ENCODE peak calls at places on chromosomes 13 and 19, in seven cellular contexts. T is HFF-Myc, M is neural crest cell, W is colonic mucosa, S is lower lobe of right lung, F is Caco-2, D is ascending aorta. G is an unnamed sample.

GRCh38 chr19:2523630-2524311 is 47.8 kb downstream of the GADD45B start:
- DNase-seq in T (no peak), M (no peak), W (no peak), S (no peak), F (no peak), D (peak), G (no peak)

GRCh38 chr19:3073159-3073563 is 10.9 kb upstream of the TLE5 start:
- DNase-seq in T (peak), M (no peak), W (peak), S (no peak), F (no peak), D (no peak), G (peak)

GRCh38 chr13:25232937-25233515 is 54.3 kb downstream of the MTMR6 start:
- DNase-seq in T (peak), M (no peak), W (no peak), S (no peak), F (peak), D (no peak), G (peak)

GRCh38 chr19:13804830-13805683 is 9.8 kb downstream of the ZSWIM4 start:
- DNase-seq in T (no peak), M (no peak), W (no peak), S (peak), F (peak), D (no peak), G (no peak)

GRCh38 chr13:40624338-40624737 is 42.1 kb downstream of the FOXO1 start:
- DNase-seq in T (no peak), M (no peak), W (no peak), S (no peak), F (no peak), D (no peak), G (no peak)

GRCh38 chr13:37531054-37531453 is 67.5 kb downstream of the POSTN start:
- DNase-seq in T (no peak), M (no peak), W (no peak), S (no peak), F (no peak), D (no peak), G (no peak)

GRCh38 chr19:30711296-30711695 is 339.1 kb downstream of the ZNF536 start:
- DNase-seq in T (no peak), M (no peak), W (no peak), S (no peak), F (no peak), D (no peak), G (no peak)

GRCh38 chr13:36628986-36629385 is 44.8 kb upstream of the SERTM1 start:
- DNase-seq in T (no peak), M (no peak), W (no peak), S (no peak), F (no peak), D (no peak), G (no peak)

GRCh38 chr13:109767023-109767422 is 19.4 kb downstream of the IRS2 start:
- DNase-seq in T (no peak), M (no peak), W (no peak), S (no peak), F (no peak), D (no peak), G (no peak)

GRCh38 chr13:109762791-109763190 is 23.6 kb downstream of the IRS2 start:
- DNase-seq in T (no peak), M (no peak), W (no peak), S (no peak), F (no peak), D (no peak), G (no peak)

GRCh38 chr13:109764045-109764444 is 22.3 kb downstream of the IRS2 start:
- DNase-seq in T (no peak), M (no peak), W (no peak), S (no peak), F (no peak), D (no peak), G (no peak)

GRCh38 chr13:109761695-109762094 is 24.7 kb downstream of the IRS2 start:
- DNase-seq in T (no peak), M (no peak), W (no peak), S (no peak), F (no peak), D (no peak), G (no peak)

DNA sequence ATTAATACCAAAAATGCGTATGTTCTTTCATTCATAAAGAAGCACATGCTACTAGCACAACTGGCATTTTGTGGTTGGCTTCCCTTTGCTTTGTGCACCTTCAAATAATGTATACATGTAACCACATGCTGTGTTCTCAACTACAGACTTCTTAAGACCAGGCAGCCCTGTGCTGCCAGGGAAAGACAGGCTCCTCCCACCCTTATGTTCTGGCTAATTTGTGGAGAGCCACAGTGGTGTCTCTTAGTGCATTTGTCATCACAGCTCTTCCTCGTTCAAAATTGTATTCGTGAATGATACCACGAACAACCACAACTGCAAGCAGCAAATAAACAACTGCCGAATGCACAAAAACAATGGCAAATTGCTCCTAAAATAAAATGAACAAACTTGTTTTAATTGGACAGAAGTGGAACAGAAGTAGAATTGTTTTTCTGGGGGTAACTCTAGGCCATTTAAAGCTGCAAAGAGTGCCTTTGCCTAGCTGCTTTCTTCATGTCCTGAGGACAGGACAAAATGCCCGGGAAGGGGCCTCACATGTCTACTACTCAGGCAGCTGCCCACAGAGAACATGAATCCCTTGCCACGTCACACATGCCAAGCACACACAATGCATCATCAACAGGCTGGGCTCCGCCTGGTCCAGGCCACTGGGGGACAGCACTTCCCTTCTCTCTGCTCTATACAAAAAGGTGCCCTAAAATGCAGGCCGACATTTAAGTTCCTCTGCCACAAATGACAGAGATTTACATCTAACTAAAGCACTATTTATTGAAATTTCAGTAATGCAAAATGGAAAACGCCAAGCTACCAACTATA is 21.7 kb downstream of the IRS2 start:
- DNase-seq in T (no peak), M (no peak), W (no peak), S (no peak), F (no peak), D (no peak), G (no peak)
- TF ChIP-seq CTCF in T (peak), M (no peak), W (no peak), S (peak), F (no peak), D (no peak), G (peak)

GRCh38 chr13:50406831-50407230 is 391.6 kb downstream of the KCNRG start:
- DNase-seq in T (no peak), M (no peak), W (no peak), S (no peak), F (no peak), D (no peak), G (no peak)
- TF ChIP-seq CTCF in T (no peak), M (no peak), W (no peak), S (no peak), F (no peak), D (no peak), G (no peak)

DNA sequence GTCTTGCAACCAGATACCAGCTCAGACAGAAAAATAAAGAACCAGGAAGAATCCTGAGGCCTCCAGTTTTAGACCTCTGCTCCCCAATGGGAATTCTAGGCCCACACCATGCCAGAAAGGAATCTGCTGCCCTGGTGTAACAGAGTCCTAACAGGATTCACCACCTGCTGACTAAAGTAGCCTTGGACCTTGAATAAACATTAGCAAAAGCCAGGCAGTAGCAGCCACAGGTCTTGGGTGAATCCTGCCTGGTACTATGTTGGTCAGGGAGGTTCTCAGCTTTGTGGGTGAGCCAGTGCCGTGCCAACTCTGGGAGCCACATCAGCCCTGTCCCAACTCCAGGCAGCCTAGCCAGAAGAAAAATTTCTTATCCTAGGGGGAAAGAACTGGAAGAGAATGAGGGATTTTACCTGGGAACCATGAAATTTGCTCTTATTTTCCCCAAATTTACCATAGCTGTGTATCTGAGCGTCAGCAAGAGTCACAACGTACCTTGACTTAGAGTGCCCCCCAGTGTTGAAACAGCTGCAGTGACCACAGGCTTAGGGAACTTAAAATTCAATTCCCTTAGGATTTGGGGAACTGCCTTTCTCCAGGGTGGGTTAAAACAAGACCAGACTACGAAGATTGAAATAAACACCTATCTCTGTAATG is 1895.6 kb upstream of the PRR20A start:
- DNase-seq in T (no peak), M (peak), W (no peak), S (no peak), F (peak), D (no peak), G (no peak)
- TF ChIP-seq CTCF in T (no peak), M (peak), W (no peak), S (no peak), F (peak), D (no peak), G (no peak)

GRCh38 chr19:44499962-44500949 is at the start of gene ZNF180:
- DNase-seq in T (peak), M (peak), W (peak), S (peak), F (peak), D (peak), G (peak)

GRCh38 chr19:44496711-44497110 is 3.6 kb downstream of the ZNF180 start:
- DNase-seq in T (no peak), M (no peak), W (no peak), S (no peak), F (no peak), D (no peak), G (no peak)

GRCh38 chr19:44498988-44499387 is 1.3 kb downstream of the ZNF180 start:
- DNase-seq in T (no peak), M (no peak), W (no peak), S (no peak), F (no peak), D (no peak), G (no peak)

DNA sequence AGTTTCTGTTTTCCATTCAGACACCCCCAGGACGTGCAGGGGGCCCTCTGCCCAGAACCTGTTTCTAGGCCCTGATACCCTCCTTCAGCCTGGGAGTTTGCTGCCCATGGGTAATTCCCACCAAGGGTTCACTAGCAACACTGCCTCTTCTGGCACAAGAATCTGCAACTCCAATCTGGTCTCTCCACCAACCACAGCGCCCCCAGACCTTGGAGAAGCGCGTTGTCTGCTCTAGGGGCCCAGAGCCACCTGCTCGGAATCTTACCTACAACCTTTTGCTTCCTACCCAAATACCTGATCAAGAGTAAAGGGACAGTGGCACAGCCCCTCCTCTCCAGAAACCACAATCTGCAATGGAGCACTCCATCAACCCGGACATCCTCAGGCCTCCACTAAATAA is 763 bp downstream of the ZNF180 start:
- DNase-seq in T (no peak), M (no peak), W (no peak), S (no peak), F (no peak), D (no peak), G (no peak)
- TF ChIP-seq CTCF in T (no peak), M (no peak), W (no peak), S (no peak), F (no peak), D (no peak), G (no peak)

G was measured in HCT116.